ENCODE peak calls at places on chromosome 22, in seven cellular contexts. W, F, C, O, R, S and K are unnamed samples.

GRCh38 chr22:20141186-20142077 is 9.4 kb downstream of the CCDC188 start:
- DNase-seq in W (no peak), F (no peak), C (no peak), O (no peak), R (no peak), S (no peak), K (no peak)

GRCh38 chr22:26259510-26259909 is 90.2 kb downstream of the SEZ6L start:
- DNase-seq in W (no peak), F (no peak), C (no peak), O (no peak), R (no peak), S (no peak), K (no peak)

GRCh38 chr22:38869663-38870062 is 2.4 kb downstream of the CBX6 start:
- DNase-seq in W (no peak), F (no peak), C (no peak), O (no peak), R (no peak), S (no peak), K (peak)

GRCh38 chr22:40322061-40322460 is 24.2 kb upstream of the ADSL start:
- DNase-seq in W (no peak), F (no peak), C (no peak), O (no peak), R (no peak), S (no peak), K (no peak)

GRCh38 chr22:36765943-36766450 is 9.9 kb downstream of the IFT27 start:
- DNase-seq in W (no peak), F (no peak), C (no peak), O (no peak), R (no peak), S (no peak), K (no peak)

GRCh38 chr22:32562396-32562795 is 87.8 kb downstream of the FBXO7 start:
- DNase-seq in W (no peak), F (no peak), C (no peak), O (no peak), R (no peak), S (no peak), K (peak)

GRCh38 chr22:22711532-22711913 is 67.1 kb downstream of the GGTLC2 start:
- DNase-seq in W (no peak), F (no peak), C (no peak), O (no peak), R (no peak), S (no peak), K (no peak)

GRCh38 chr22:39661842-39662676 is 91.5 kb downstream of the CACNA1I start:
- DNase-seq in W (no peak), F (no peak), C (peak), O (no peak), R (no peak), S (peak), K (no peak)

GRCh38 chr22:35629406-35630234 is 12.5 kb upstream of the MB start:
- DNase-seq in W (peak), F (peak), C (peak), O (peak), R (peak), S (peak), K (peak)

GRCh38 chr22:19597399-19597735 is 73.2 kb upstream of the CLDN5 start:
- DNase-seq in W (no peak), F (no peak), C (no peak), O (no peak), R (no peak), S (no peak), K (no peak)

DNA sequence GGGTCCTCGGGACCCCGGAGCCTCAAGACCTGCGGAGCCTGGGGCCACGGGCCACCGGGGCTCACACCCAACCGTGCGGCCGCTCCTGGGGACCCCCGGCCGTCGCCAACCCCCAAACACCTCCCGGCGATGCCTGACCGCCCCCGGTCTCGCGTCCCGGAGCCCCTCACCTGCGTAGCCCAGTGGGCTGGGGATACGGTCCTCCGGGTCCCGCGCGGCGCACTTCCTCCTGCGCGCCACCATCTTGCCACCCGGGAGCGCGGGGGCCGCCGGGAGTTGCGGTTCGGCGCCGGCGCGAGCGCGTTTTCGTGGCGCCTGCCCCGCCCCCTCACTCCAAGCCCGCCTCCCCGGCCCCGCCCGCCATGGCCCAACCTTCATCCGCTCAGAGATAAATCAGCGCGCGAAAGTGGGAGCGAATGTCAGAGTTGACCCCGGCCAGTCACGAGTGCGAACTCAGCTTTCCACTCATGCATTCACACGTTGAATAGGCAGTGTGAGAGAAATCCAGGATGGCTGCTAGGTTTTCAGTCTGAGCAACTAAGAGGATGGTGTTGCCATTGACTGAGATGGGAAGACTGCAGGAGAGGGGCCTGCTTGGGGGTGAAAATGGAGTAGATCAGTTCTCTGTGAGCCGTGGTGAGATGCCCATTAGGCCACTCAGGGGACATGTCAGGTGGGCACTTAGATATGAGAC is at the start of gene RRP7A:
- DNase-seq in W (peak), F (peak), C (peak), O (peak), R (peak), S (peak), K (peak)
- TF ChIP-seq POLR2A in W (peak), F (peak), C (no peak), O (peak), R (peak), S (peak), K (peak)

DNA sequence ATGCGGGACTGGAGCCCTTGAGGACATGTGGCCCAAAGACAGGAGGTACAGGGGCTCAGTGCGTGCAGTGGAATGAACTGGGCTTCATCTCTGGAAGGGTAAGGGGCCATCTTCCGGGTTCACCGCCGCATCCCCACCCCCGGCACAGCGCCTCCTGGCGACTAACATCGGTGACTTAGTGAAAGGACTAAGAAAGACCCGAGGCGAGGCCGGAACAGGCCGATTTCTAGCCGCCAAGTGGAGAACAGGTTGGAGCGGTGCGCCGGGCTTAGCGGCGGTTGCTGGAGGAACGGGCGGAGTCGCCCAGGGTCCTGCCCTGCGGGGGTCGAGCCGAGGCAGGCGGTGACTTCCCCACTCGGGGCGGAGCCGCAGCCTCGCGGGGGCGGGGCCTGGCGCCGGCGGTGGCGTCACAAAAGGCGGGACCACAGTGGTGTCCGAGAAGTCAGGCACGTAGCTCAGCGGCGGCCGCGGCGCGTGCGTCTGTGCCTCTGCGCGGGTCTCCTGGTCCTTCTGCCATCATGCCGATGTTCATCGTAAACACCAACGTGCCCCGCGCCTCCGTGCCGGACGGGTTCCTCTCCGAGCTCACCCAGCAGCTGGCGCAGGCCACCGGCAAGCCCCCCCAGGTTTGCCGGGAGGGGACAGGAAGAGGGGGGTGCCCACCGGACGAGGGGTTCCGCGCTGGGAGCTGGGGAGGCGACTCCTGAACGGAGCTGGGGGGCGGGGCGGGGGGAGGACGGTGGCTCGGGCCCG is at the start of gene MIF:
- DNase-seq in W (peak), F (peak), C (peak), O (peak), R (peak), S (peak), K (peak)
- TF ChIP-seq EP300 in W (no peak), F (no peak), C (no peak), O (peak), R (no peak), S (no peak), K (peak)

GRCh38 chr22:44144046-44144569 is 36.6 kb upstream of the PARVG start:
- DNase-seq in W (no peak), F (no peak), C (no peak), O (no peak), R (no peak), S (no peak), K (no peak)

GRCh38 chr22:44143117-44143495 is 37.6 kb upstream of the PARVG start:
- DNase-seq in W (no peak), F (no peak), C (no peak), O (no peak), R (no peak), S (peak), K (no peak)

GRCh38 chr22:44142421-44143116 is 38.2 kb upstream of the PARVG start:
- DNase-seq in W (no peak), F (no peak), C (no peak), O (no peak), R (no peak), S (no peak), K (no peak)

GRCh38 chr22:44145544-44145943 is 35.2 kb upstream of the PARVG start:
- DNase-seq in W (no peak), F (no peak), C (no peak), O (no peak), R (no peak), S (no peak), K (no peak)

GRCh38 chr22:44143596-44143995 is 37.1 kb upstream of the PARVG start:
- DNase-seq in W (no peak), F (no peak), C (no peak), O (no peak), R (no peak), S (no peak), K (no peak)
- TF ChIP-seq POLR2A in W (no peak), F (no peak), C (no peak), O (no peak), R (no peak), S (no peak), K (no peak)

DNA sequence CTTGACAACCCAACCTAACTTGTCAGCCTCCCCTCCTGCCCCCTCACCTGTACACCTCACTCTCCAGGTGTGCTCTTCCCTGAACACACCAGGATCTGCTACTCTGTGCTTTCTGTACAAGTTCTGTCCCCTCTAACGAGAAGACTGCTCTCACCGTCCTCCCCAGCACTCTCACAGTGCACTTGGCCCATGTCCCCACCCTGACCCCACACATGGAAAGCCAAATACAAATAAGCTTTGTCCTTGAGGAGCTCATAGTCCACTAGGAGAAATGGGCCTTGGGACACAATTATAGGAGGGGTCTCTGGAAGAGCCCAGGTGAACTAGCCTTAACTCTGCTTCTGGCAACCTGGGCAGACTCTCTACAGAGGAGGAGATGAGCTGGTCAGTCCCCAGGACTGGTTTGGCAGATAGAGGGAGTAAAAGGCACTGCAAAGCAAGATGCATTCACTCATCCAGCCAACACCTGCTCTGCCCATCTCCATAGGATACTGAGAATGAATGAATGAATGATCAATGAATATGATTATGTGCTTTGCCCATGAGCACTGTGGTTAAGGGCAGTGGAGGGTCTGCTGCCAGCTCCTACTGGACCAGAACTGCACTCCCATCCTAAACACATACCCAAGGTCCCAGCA is 9.9 kb downstream of the NIPSNAP1 start:
- DNase-seq in W (no peak), F (no peak), C (no peak), O (no peak), R (no peak), S (no peak), K (no peak)
- TF ChIP-seq EP300 in W (no peak), F (no peak), C (no peak), O (no peak), R (no peak), S (no peak), K (no peak)

GRCh38 chr22:37807410-37808293 is at the start of gene GCAT:
- DNase-seq in W (peak), F (peak), C (peak), O (peak), R (peak), S (peak), K (peak)

GRCh38 chr22:37804886-37805857 is 2.6 kb upstream of the GCAT start:
- DNase-seq in W (peak), F (peak), C (peak), O (peak), R (peak), S (peak), K (peak)

GRCh38 chr22:37806409-37807338 is 1.1 kb upstream of the GCAT start:
- DNase-seq in W (no peak), F (no peak), C (peak), O (no peak), R (no peak), S (no peak), K (peak)

GRCh38 chr22:37804502-37804885 is 3.2 kb upstream of the GCAT start:
- DNase-seq in W (no peak), F (no peak), C (no peak), O (no peak), R (no peak), S (no peak), K (peak)

GRCh38 chr22:37805878-37806277 is 1.9 kb upstream of the GCAT start:
- DNase-seq in W (no peak), F (no peak), C (no peak), O (no peak), R (no peak), S (no peak), K (no peak)
- TF ChIP-seq POLR2A in W (no peak), F (no peak), C (no peak), O (no peak), R (no peak), S (no peak), K (no peak)

DNA sequence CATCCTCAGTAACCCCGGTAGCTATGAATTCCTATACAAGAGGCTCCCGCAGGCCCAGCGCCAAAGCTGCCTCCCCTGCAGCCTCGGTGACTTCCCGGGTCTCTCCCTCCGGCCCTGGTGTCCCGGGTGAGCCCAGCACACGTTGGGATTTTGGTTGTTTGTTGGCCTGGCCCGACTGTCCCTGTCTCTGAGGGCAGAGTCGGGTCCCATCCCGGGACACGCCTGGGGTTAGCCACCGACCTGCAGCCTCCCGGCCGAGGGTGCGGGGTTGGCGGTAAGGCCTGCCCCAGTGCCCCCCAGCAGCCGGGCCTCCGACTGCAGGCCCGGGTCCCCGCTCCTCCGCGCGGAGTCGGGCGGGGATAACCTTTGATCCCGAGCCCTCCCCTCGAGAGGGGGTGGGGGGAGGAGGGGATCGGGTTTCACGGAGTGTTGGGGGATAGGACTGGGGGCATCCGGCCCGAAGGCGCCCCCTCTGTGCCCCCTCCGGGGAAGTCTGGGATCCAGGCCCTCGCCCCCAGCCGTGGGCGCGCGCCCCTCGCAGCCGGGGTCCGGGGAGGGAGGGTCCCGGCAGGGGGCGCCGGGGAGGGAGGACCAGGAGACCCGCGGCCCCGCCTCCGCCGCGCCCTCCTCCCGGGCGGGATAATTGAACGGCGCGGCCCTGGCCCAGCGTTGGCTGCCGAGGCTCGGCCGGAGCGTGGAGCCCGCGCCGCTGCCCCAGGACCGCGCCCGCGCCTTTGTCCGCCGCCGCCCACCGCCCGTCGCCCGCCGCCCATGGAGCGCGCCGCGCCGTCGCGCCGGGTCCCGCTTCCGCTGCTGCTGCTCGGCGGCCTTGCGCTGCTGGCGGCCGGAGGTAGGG is at the start of gene FBLN1:
- DNase-seq in W (no peak), F (peak), C (no peak), O (peak), R (no peak), S (no peak), K (peak)
- TF ChIP-seq EP300 in W (no peak), F (no peak), C (no peak), O (no peak), R (no peak), S (no peak), K (no peak)

DNA sequence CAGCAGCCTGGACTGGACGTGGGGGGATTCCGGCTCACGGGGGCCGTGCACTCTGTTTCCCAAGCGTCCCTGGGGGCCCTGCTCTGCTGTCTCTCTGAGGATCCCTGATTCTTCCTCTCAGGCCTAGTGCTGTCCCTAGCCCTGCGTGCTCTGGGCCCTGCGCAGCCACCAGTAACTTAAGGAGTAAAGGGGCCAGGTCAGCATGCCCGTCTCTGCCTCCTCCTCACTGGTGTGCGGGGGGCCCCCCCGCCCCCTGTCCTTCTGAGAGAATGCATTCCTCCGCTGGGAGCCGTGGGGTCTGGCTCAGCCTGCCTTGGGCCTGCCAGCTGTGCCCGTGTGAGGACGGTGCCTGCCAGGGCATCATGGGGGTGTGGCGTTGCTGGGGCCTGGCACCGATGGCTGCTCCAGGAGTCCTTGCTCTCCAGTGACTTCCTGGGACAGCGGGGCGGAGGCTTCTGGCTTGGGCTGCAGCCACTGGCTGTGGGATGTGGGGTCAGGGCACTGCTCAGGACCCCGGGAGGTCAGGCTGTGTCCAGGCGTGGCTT is 429.7 kb downstream of the TBC1D22A start:
- DNase-seq in W (peak), F (no peak), C (peak), O (no peak), R (no peak), S (peak), K (no peak)
- TF ChIP-seq POLR2A in W (no peak), F (no peak), C (no peak), O (no peak), R (no peak), S (no peak), K (no peak)

DNA sequence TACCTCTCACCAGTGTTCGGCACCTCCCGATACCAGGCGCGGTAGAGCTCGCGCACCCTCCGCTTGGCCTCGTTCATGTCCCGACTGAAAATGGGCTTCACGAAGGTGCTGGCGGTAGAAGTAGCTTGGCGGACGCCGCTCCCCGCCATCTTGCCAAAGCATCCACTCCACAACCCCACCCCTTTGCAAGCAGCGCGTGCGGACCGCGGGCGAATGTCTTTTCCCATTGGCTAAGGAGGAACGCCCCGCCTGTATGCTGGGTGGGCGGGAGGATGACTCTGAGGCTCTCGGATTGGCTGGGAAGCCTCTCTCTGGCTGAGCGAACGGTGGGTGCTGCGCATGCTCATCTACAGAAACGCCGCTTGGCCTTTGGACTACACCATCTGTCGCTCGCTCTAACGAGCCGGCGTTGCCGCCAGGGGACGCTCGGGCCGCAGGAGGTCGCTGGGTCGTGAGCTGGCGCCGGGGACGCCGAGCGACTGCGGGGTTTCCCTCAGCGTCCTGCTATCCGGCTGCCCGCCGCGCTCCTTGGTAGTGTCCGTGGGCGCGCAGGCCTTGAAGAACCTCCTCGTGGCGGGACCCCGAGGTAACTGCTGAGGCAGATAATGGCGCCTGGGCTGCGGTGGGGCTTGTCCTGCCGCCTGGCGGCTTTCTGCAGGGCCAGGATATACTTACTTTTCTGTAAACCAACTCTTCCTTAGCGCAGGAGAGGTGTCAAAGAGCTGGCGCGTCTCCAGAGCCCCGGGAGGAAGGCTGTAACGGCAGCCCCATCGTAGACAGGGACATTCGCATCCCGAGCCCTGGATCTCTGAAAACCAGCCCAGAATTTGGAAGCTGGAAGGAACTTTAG is at the start of gene NDUFA6:
- DNase-seq in W (peak), F (peak), C (peak), O (peak), R (peak), S (peak), K (peak)
- TF ChIP-seq EP300 in W (no peak), F (no peak), C (no peak), O (peak), R (no peak), S (no peak), K (no peak)

GRCh38 chr22:49883294-49883640 is 29.6 kb downstream of the ZBED4 start:
- DNase-seq in W (no peak), F (no peak), C (no peak), O (no peak), R (no peak), S (no peak), K (no peak)
- TF ChIP-seq POLR2A in W (no peak), F (no peak), C (no peak), O (no peak), R (no peak), S (no peak), K (no peak)